ENCODE peak calls at places on chromosomes 1 and 21, in five cellular contexts. One of them, this sample, is unnamed. For H3K36me3, the result is how much of the 10 kb centered on the place peaks cover.

GRCh38 chr1:203751051-203751450 is 13.9 kb upstream of the LAX1 start:
- DNase-seq in heart left ventricle: no peak
- DNase-seq in K562: no peak
- DNase-seq in brain microvascular endothelial cell: peak
- DNase-seq in IMR-90: peak
- DNase-seq in this sample: no peak

GRCh38 chr1:214422137-214422671 is 129.2 kb downstream of the PTPN14 start:
- DNase-seq in heart left ventricle: no peak
- DNase-seq in K562: no peak
- DNase-seq in brain microvascular endothelial cell: peak
- DNase-seq in IMR-90: peak
- DNase-seq in this sample: no peak

GRCh38 chr21:31665397-31665796 is 5.9 kb downstream of the SOD1 start:
- DNase-seq in heart left ventricle: no peak
- DNase-seq in K562: no peak
- DNase-seq in brain microvascular endothelial cell: peak
- DNase-seq in IMR-90: peak
- DNase-seq in this sample: no peak

GRCh38 chr21:31915566-31915965 is 42.7 kb downstream of the HUNK start:
- DNase-seq in heart left ventricle: no peak
- DNase-seq in K562: no peak
- DNase-seq in brain microvascular endothelial cell: no peak
- DNase-seq in IMR-90: no peak
- DNase-seq in this sample: no peak

GRCh38 chr1:26541816-26542711 is 12.5 kb downstream of the RPS6KA1 start:
- DNase-seq in heart left ventricle: peak
- DNase-seq in K562: peak
- DNase-seq in brain microvascular endothelial cell: no peak
- DNase-seq in IMR-90: peak
- DNase-seq in this sample: peak

GRCh38 chr1:201391651-201392511 is 7.2 kb downstream of the LAD1 start:
- DNase-seq in heart left ventricle: no peak
- DNase-seq in K562: no peak
- DNase-seq in brain microvascular endothelial cell: no peak
- DNase-seq in IMR-90: no peak
- DNase-seq in this sample: no peak

GRCh38 chr1:26160527-26161407 is 1.9 kb downstream of the FAM110D start:
- DNase-seq in heart left ventricle: peak
- DNase-seq in K562: no peak
- DNase-seq in brain microvascular endothelial cell: no peak
- DNase-seq in IMR-90: no peak
- DNase-seq in this sample: no peak

GRCh38 chr1:211734791-211735190 is 59.4 kb upstream of the NEK2 start:
- DNase-seq in heart left ventricle: no peak
- DNase-seq in K562: no peak
- DNase-seq in brain microvascular endothelial cell: no peak
- DNase-seq in IMR-90: no peak
- DNase-seq in this sample: no peak

GRCh38 chr1:101128211-101128727 is 102.7 kb upstream of the DPH5 start:
- DNase-seq in heart left ventricle: no peak
- DNase-seq in K562: peak
- DNase-seq in brain microvascular endothelial cell: no peak
- DNase-seq in IMR-90: no peak
- DNase-seq in this sample: no peak

GRCh38 chr1:103513720-103514119 is 11.8 kb upstream of the RNPC3 start:
- DNase-seq in heart left ventricle: no peak
- DNase-seq in K562: no peak
- DNase-seq in brain microvascular endothelial cell: no peak
- DNase-seq in IMR-90: peak
- DNase-seq in this sample: no peak

GRCh38 chr1:205522692-205523091 is 18.2 kb downstream of the CDK18 start:
- DNase-seq in heart left ventricle: no peak
- DNase-seq in K562: no peak
- DNase-seq in brain microvascular endothelial cell: no peak
- DNase-seq in IMR-90: no peak
- DNase-seq in this sample: no peak

GRCh38 chr1:93081716-93082115 is 2.6 kb downstream of the MTF2 start:
- DNase-seq in heart left ventricle: no peak
- DNase-seq in K562: no peak
- DNase-seq in brain microvascular endothelial cell: peak
- DNase-seq in IMR-90: peak
- DNase-seq in this sample: no peak

GRCh38 chr1:94986783-94987182 is 59.9 kb upstream of the CNN3 start:
- DNase-seq in heart left ventricle: no peak
- DNase-seq in K562: no peak
- DNase-seq in brain microvascular endothelial cell: peak
- DNase-seq in IMR-90: peak
- DNase-seq in this sample: no peak

GRCh38 chr1:47986741-47987140 is 10.4 kb downstream of the TRABD2B start:
- DNase-seq in heart left ventricle: peak
- DNase-seq in K562: no peak
- DNase-seq in brain microvascular endothelial cell: no peak
- DNase-seq in IMR-90: no peak
- DNase-seq in this sample: peak

GRCh38 chr1:32769524-32770220 is 47.5 kb downstream of the YARS1 start:
- DNase-seq in heart left ventricle: no peak
- DNase-seq in K562: peak
- DNase-seq in brain microvascular endothelial cell: no peak
- DNase-seq in IMR-90: peak
- DNase-seq in this sample: no peak

GRCh38 chr1:167529829-167530474 is 11.6 kb upstream of the CD247 start:
- DNase-seq in heart left ventricle: no peak
- DNase-seq in K562: no peak
- DNase-seq in brain microvascular endothelial cell: no peak
- DNase-seq in IMR-90: no peak
- DNase-seq in this sample: no peak

GRCh38 chr1:154337253-154337894 is 12.0 kb downstream of the ATP8B2 start:
- DNase-seq in heart left ventricle: no peak
- DNase-seq in K562: no peak
- DNase-seq in brain microvascular endothelial cell: no peak
- DNase-seq in IMR-90: no peak
- DNase-seq in this sample: no peak

GRCh38 chr1:154334647-154335350 is 9.5 kb downstream of the ATP8B2 start:
- DNase-seq in heart left ventricle: peak
- DNase-seq in K562: peak
- DNase-seq in brain microvascular endothelial cell: peak
- DNase-seq in IMR-90: peak
- DNase-seq in this sample: peak

GRCh38 chr1:154338875-154339274 is 13.6 kb downstream of the ATP8B2 start:
- DNase-seq in heart left ventricle: no peak
- DNase-seq in K562: no peak
- DNase-seq in brain microvascular endothelial cell: no peak
- DNase-seq in IMR-90: no peak
- DNase-seq in this sample: no peak

GRCh38 chr1:154330669-154331068 is 5.3 kb downstream of the ATP8B2 start:
- DNase-seq in heart left ventricle: no peak
- DNase-seq in K562: no peak
- DNase-seq in brain microvascular endothelial cell: no peak
- DNase-seq in IMR-90: no peak
- DNase-seq in this sample: no peak

DNA sequence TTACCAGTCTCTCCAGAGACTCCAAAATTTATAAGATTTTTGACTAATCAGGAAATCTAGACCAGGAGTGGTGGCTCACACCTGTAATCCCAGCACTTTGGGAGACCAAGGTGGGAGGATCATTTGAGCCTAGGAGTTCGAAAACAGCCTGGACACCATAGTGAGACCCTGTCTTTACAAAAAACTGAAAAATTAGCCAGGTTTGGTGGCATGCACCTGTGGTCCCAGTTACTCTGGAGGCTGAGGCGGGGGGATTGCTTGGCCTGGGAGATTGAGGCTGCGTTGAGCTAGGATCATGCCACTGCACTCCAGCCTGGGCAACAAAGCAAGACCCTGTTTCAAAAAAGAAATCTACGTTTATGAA is 10.0 kb downstream of the ATP8B2 start:
- DNase-seq in heart left ventricle: no peak
- DNase-seq in K562: no peak
- DNase-seq in brain microvascular endothelial cell: no peak
- DNase-seq in IMR-90: no peak
- DNase-seq in this sample: no peak
- H3K36me3 ChIP-seq in heart left ventricle: half or more
- H3K36me3 ChIP-seq in K562: half or more
- H3K36me3 ChIP-seq in brain microvascular endothelial cell: half or more
- H3K36me3 ChIP-seq in IMR-90: half or more
- H3K36me3 ChIP-seq in this sample: under half

GRCh38 chr1:224737353-224737727 is 121.2 kb downstream of the CNIH3 start:
- DNase-seq in heart left ventricle: no peak
- DNase-seq in K562: no peak
- DNase-seq in brain microvascular endothelial cell: no peak
- DNase-seq in IMR-90: no peak
- DNase-seq in this sample: no peak

GRCh38 chr1:224736619-224737352 is 120.7 kb downstream of the CNIH3 start:
- DNase-seq in heart left ventricle: peak
- DNase-seq in K562: peak
- DNase-seq in brain microvascular endothelial cell: peak
- DNase-seq in IMR-90: peak
- DNase-seq in this sample: no peak

GRCh38 chr1:224733021-224733911 is 117.1 kb downstream of the CNIH3 start:
- DNase-seq in heart left ventricle: peak
- DNase-seq in K562: no peak
- DNase-seq in brain microvascular endothelial cell: peak
- DNase-seq in IMR-90: peak
- DNase-seq in this sample: no peak

GRCh38 chr1:224734261-224734935 is 118.3 kb downstream of the CNIH3 start:
- DNase-seq in heart left ventricle: no peak
- DNase-seq in K562: peak
- DNase-seq in brain microvascular endothelial cell: no peak
- DNase-seq in IMR-90: no peak
- DNase-seq in this sample: no peak

DNA sequence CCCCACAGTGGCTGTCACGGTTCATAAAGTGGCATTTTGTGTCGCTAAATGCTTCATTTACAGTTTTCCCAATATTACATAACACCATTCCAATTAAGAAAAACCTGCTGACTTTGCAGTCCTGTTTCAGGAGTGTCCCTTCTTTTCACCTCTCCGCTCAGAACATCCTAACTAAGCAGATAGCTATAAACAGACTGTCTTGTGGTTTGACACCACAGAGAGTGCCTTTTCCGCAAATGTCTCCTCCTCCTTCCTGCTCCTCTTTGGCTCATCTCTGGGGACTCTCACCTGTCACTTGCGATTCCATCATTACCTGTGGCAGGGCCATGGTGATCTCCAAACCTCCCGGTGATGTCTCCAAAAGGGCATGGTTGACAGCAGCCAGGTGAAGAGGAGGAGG is 119.0 kb downstream of the CNIH3 start:
- DNase-seq in heart left ventricle: no peak
- DNase-seq in K562: no peak
- DNase-seq in brain microvascular endothelial cell: no peak
- DNase-seq in IMR-90: no peak
- DNase-seq in this sample: no peak
- H3K36me3 ChIP-seq in heart left ventricle: under half
- H3K36me3 ChIP-seq in K562: under half
- H3K36me3 ChIP-seq in brain microvascular endothelial cell: under half
- H3K36me3 ChIP-seq in IMR-90: under half
- H3K36me3 ChIP-seq in this sample: under half

DNA sequence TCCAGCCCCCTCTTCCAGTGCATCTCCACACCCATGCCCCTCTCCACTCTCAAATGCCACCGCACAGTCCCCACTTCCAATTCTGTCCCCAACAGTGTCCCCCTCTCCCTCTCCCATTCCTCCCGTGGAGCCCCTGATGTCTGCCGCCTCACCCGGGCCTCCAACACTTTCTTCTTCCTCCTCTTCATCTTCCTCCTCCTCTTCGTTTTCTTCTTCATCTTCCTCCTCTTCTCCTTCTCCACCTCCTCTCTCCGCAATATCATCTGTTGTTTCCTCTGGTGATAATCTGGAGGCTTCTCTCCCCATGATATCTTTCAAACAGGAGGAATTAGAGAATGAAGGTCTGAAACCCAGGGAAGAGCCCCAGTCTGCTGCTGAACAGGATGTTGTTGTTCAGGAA is 80.8 kb downstream of the PRDM2 start:
- DNase-seq in heart left ventricle: no peak
- DNase-seq in K562: no peak
- DNase-seq in brain microvascular endothelial cell: no peak
- DNase-seq in IMR-90: no peak
- DNase-seq in this sample: no peak
- H3K36me3 ChIP-seq in heart left ventricle: half or more
- H3K36me3 ChIP-seq in K562: half or more
- H3K36me3 ChIP-seq in brain microvascular endothelial cell: under half
- H3K36me3 ChIP-seq in IMR-90: under half
- H3K36me3 ChIP-seq in this sample: under half

GRCh38 chr21:46435786-46436227 is 22.9 kb upstream of the DIP2A start:
- DNase-seq in heart left ventricle: no peak
- DNase-seq in K562: no peak
- DNase-seq in brain microvascular endothelial cell: no peak
- DNase-seq in IMR-90: no peak
- DNase-seq in this sample: no peak
- H3K36me3 ChIP-seq in heart left ventricle: half or more
- H3K36me3 ChIP-seq in K562: half or more
- H3K36me3 ChIP-seq in brain microvascular endothelial cell: half or more
- H3K36me3 ChIP-seq in IMR-90: half or more
- H3K36me3 ChIP-seq in this sample: under half

GRCh38 chr1:220251272-220251671 is 21.0 kb downstream of the RAB3GAP2 start:
- DNase-seq in heart left ventricle: no peak
- DNase-seq in K562: no peak
- DNase-seq in brain microvascular endothelial cell: no peak
- DNase-seq in IMR-90: no peak
- DNase-seq in this sample: no peak
- H3K36me3 ChIP-seq in heart left ventricle: under half
- H3K36me3 ChIP-seq in K562: under half
- H3K36me3 ChIP-seq in brain microvascular endothelial cell: under half
- H3K36me3 ChIP-seq in IMR-90: under half
- H3K36me3 ChIP-seq in this sample: under half

GRCh38 chr1:180486092-180486491 is 16.3 kb downstream of the ACBD6 start:
- DNase-seq in heart left ventricle: no peak
- DNase-seq in K562: peak
- DNase-seq in brain microvascular endothelial cell: no peak
- DNase-seq in IMR-90: no peak
- DNase-seq in this sample: no peak
- H3K36me3 ChIP-seq in heart left ventricle: half or more
- H3K36me3 ChIP-seq in K562: under half
- H3K36me3 ChIP-seq in brain microvascular endothelial cell: under half
- H3K36me3 ChIP-seq in IMR-90: under half
- H3K36me3 ChIP-seq in this sample: under half

This sample was measured in uterus.